ENCODE peak calls at places on chromosomes 6 and 20, in four cellular contexts. J, H, I and L are unnamed samples.

GRCh38 chr20:61686081-61686936 is 379.4 kb downstream of the TAF4 start:
- DNase-seq in J (no peak), H (no peak), I (no peak), L (no peak)

GRCh38 chr20:33668087-33668790 is 1.5 kb downstream of the ACTL10 start:
- DNase-seq in I (peak), J (peak), H (no peak), L (peak)

GRCh38 chr6:161418458-161418945 is 144.6 kb upstream of the AGPAT4 start:
- DNase-seq in H (peak), I (no peak), J (peak), L (no peak)

GRCh38 chr6:163415176-163415619 is 680 bp downstream of the QKI start:
- DNase-seq in H (no peak), J (no peak), I (peak), L (peak)

GRCh38 chr6:44076366-44077200 is 50.7 kb downstream of the MRPL14 start:
- DNase-seq in J (peak), H (no peak), I (peak), L (peak)

GRCh38 chr6:108164815-108165706 is 761 bp upstream of the NR2E1 start:
- DNase-seq in I (no peak), H (no peak), J (peak), L (no peak)

GRCh38 chr6:75611702-75612375 is 10.2 kb downstream of the SENP6 start:
- DNase-seq in I (no peak), H (no peak), J (no peak), L (no peak)

GRCh38 chr20:23179766-23180403 is 93.8 kb upstream of the CD93 start:
- DNase-seq in J (no peak), H (no peak), I (no peak), L (no peak)

GRCh38 chr20:57322476-57322875 is 7.1 kb upstream of the SPO11 start:
- DNase-seq in J (no peak), I (no peak), H (no peak), L (no peak)

GRCh38 chr6:72250664-72251063 is 364.3 kb downstream of the RIMS1 start:
- DNase-seq in I (no peak), J (no peak), H (peak), L (no peak)

GRCh38 chr6:133965817-133966360 is 12.9 kb downstream of the TBPL1 start:
- DNase-seq in H (no peak), I (no peak), J (no peak), L (no peak)

GRCh38 chr20:45359406-45360148 is 3.4 kb upstream of the SYS1 start:
- DNase-seq in J (peak), H (peak), I (peak), L (no peak)

GRCh38 chr6:144559865-144560603 is 274.9 kb downstream of the UTRN start:
- DNase-seq in J (no peak), I (no peak), H (peak), L (no peak)

GRCh38 chr20:25196701-25197120 is 1.2 kb downstream of the ENTPD6 start:
- DNase-seq in J (peak), I (no peak), H (no peak), L (peak)

GRCh38 chr20:1535420-1536175 is 21.9 kb downstream of the SIRPD start:
- DNase-seq in H (no peak), J (no peak), I (no peak), L (no peak)

GRCh38 chr20:46176744-46177378 is 58.7 kb downstream of the CD40 start:
- DNase-seq in J (no peak), I (no peak), H (no peak), L (no peak)

GRCh38 chr20:37369846-37370245 is 23.9 kb downstream of the SRC start:
- DNase-seq in J (no peak), H (no peak), I (no peak), L (no peak)

GRCh38 chr6:30979690-30980089 is 3.8 kb upstream of the MUC21 start:
- DNase-seq in I (no peak), J (no peak), H (no peak), L (no peak)
- H3K4me3 ChIP-seq in I (no peak), J (no peak), H (no peak), L (no peak)

GRCh38 chr6:22145823-22146379 is 150.9 kb downstream of the PRL start:
- DNase-seq in J (no peak), I (no peak), H (peak), L (no peak)
- TF ChIP-seq CTCF in J (no peak), I (no peak), H (peak), L (no peak)

DNA sequence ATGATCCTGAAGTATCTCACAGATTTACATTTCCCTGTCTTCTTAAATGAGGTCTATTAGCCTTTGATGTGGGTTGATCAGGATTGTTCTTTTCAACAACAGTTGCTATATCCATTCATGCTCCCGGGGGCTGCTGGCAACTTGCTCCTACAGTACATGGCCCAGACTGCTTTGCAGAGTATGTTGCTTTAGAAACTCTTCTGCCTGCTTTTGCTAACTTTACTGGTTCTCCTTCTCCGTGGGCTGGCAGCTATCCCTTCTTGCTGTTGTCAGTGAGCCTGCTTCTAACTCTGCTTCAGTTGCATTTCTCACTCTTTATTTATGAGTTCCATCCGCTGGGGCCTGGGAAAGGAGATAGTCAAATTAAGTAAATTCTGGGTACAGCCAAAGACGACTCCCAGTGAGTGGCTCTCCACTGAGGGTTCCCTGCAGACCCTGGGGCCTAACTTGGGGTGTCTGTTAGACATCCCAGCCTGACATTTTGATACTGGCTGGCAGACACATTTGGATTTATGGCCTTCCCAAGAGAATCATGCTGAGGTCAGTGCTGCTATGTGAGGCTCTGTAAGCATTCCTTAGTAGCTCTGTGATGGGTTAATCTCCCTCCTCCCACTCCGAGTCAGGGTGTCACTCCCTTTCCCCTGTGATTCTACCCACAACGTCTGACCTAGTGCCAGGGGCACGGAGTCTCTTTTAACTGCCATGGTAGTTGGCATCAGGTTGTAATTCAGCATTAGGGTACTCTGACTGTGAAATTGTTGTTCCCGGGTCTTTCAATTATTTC is 73.6 kb downstream of the SLX4IP start:
- DNase-seq in J (no peak), H (peak), I (no peak), L (no peak)
- H3K4me3 ChIP-seq in J (no peak), H (no peak), I (no peak), L (no peak)

GRCh38 chr6:33583591-33584155 is 3.6 kb upstream of the BAK1 start:
- DNase-seq in I (no peak), J (peak), H (no peak), L (no peak)
- TF ChIP-seq CTCF in I (no peak), J (peak), H (peak), L (no peak)